ENCODE peak calls at places on chromosomes 1 and 21, in seven cellular contexts. E, X, W, H, D, N and Y are unnamed samples. For H3K4me1, the result is how much of the 10 kb centered on the place peaks cover.

GRCh38 chr1:3817138-3817740 is 20.9 kb upstream of the LRRC47 start:
- DNase-seq in E (no peak), X (peak), W (no peak), H (no peak), D (no peak), N (no peak), Y (no peak)

GRCh38 chr1:181712636-181713238 is 229.4 kb downstream of the CACNA1E start:
- DNase-seq in E (no peak), X (no peak), W (no peak), H (no peak), D (no peak), N (no peak), Y (no peak)

GRCh38 chr21:42731264-42732032 is 78.0 kb downstream of the PDE9A start:
- DNase-seq in E (no peak), X (peak), W (no peak), H (peak), D (no peak), N (peak), Y (no peak)

GRCh38 chr1:184212649-184213314 is 161.3 kb downstream of the TSEN15 start:
- DNase-seq in E (no peak), X (peak), W (peak), H (peak), D (peak), N (no peak), Y (no peak)

GRCh38 chr21:29351691-29352090 is 53.0 kb downstream of the BACH1 start:
- DNase-seq in E (no peak), X (no peak), W (no peak), H (no peak), D (peak), N (no peak), Y (no peak)

GRCh38 chr1:90763930-90764329 is 46.8 kb upstream of the BARHL2 start:
- DNase-seq in E (no peak), X (no peak), W (no peak), H (no peak), D (no peak), N (no peak), Y (no peak)

GRCh38 chr21:23152130-23152529 is 2153.9 kb downstream of the NCAM2 start:
- DNase-seq in E (no peak), X (no peak), W (no peak), H (no peak), D (no peak), N (no peak), Y (no peak)

GRCh38 chr1:15719721-15720120 is 16.3 kb upstream of the SLC25A34 start:
- DNase-seq in E (no peak), X (no peak), W (no peak), H (no peak), D (no peak), N (no peak), Y (no peak)

GRCh38 chr1:230307213-230307612 is 118.9 kb downstream of the PGBD5 start:
- DNase-seq in E (no peak), X (peak), W (peak), H (no peak), D (no peak), N (no peak), Y (no peak)

GRCh38 chr1:47469405-47469759 is 31.5 kb downstream of the FOXD2 start:
- DNase-seq in E (no peak), X (no peak), W (no peak), H (no peak), D (no peak), N (no peak), Y (no peak)

GRCh38 chr1:32890516-32891240 is 4.4 kb downstream of the HPCA start:
- DNase-seq in E (no peak), X (peak), W (no peak), H (no peak), D (no peak), N (no peak), Y (no peak)

GRCh38 chr1:226131639-226132038 is 54.9 kb downstream of the ACBD3 start:
- DNase-seq in E (no peak), X (no peak), W (no peak), H (no peak), D (no peak), N (no peak), Y (no peak)
- H3K9ac ChIP-seq in E (no peak), X (no peak), W (no peak), H (no peak), D (no peak), N (no peak), Y (no peak)

GRCh38 chr1:203075249-203076030 is 10.4 kb downstream of the MYOG start:
- DNase-seq in E (no peak), X (no peak), W (no peak), H (no peak), D (no peak), N (no peak), Y (no peak)

GRCh38 chr1:203072911-203073310 is 12.9 kb downstream of the MYOG start:
- DNase-seq in E (no peak), X (no peak), W (peak), H (no peak), D (peak), N (no peak), Y (no peak)

GRCh38 chr1:203074610-203075009 is 11.2 kb downstream of the MYOG start:
- DNase-seq in E (no peak), X (no peak), W (no peak), H (no peak), D (no peak), N (no peak), Y (no peak)

GRCh38 chr1:203069028-203069804 is 16.6 kb downstream of the MYOG start:
- DNase-seq in E (no peak), X (peak), W (peak), H (no peak), D (peak), N (no peak), Y (no peak)

GRCh38 chr1:203072002-203072607 is 13.7 kb downstream of the MYOG start:
- DNase-seq in E (no peak), X (peak), W (no peak), H (no peak), D (no peak), N (no peak), Y (no peak)
- H3K4me1 ChIP-seq in E (under half), X (under half), W (under half), H (under half), D (under half), N (under half), Y (under half)

DNA sequence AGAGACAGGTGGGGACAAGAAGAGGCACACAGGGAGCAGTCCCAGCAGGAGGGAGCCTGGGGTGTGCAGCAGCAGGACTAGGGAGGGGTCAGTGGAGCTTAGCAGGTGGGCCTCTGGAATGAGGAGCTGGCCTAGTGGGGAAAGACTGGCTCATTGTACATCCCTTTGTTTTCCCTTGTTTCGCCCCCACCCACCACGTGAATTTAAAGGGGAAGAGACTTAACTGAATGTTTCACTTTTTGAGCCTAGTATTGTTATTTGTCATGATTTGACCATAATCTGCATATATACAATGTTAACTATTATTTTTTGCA is 181.7 kb downstream of the DHRS3 start:
- DNase-seq in E (no peak), X (no peak), W (no peak), H (no peak), D (no peak), N (no peak), Y (no peak)
- H3K9ac ChIP-seq in E (no peak), X (no peak), W (no peak), H (no peak), D (no peak), N (no peak), Y (no peak)

GRCh38 chr1:208178091-208178529 is 66.1 kb downstream of the PLXNA2 start:
- DNase-seq in E (no peak), X (no peak), W (no peak), H (no peak), D (no peak), N (peak), Y (no peak)
- H3K4me1 ChIP-seq in E (under half), X (under half), W (under half), H (under half), D (under half), N (under half), Y (under half)

DNA sequence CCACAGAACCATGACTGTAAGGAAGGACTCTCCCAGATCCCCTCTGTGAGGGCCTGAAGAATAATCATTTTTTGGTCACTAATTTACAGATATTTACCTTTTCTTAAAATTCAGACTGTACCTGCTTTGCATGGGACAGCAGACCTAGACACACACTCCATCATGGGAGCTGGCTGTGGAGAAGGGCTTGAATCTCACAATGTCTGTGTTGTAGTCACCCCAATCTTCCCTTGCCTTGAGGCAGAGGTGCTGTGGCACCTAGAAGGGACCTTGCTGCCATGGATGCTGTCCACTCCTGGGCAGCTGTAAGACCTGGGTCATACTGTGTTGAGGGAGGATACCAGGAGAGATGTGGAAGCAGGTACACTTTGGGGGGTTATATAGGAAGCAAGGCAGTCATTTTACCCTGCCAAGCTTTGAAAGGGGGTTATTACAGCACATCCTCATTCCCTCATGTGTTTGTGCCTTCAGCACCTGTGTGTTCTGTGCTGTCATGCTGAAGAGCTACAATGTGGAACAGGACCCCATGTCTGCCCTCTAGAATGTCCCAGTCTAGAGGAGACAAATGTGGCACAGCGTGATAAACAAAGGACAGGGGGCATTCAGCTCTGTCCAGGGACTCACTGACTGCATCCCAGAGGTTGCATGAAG is 27.1 kb downstream of the TRAF5 start:
- DNase-seq in E (no peak), X (no peak), W (no peak), H (no peak), D (no peak), N (no peak), Y (no peak)
- H3K9ac ChIP-seq in E (no peak), X (no peak), W (no peak), H (no peak), D (no peak), N (no peak), Y (no peak)

GRCh38 chr1:174960362-174960761 is 39.4 kb upstream of the CACYBP start:
- DNase-seq in E (no peak), X (no peak), W (no peak), H (no peak), D (no peak), N (no peak), Y (no peak)

GRCh38 chr1:174956086-174956485 is 43.7 kb upstream of the CACYBP start:
- DNase-seq in E (no peak), X (no peak), W (no peak), H (no peak), D (no peak), N (no peak), Y (no peak)

GRCh38 chr1:174957829-174958228 is 41.9 kb upstream of the CACYBP start:
- DNase-seq in E (no peak), X (no peak), W (no peak), H (no peak), D (no peak), N (no peak), Y (no peak)

GRCh38 chr1:174956976-174957375 is 42.8 kb upstream of the CACYBP start:
- DNase-seq in E (no peak), X (no peak), W (no peak), H (no peak), D (no peak), N (no peak), Y (peak)

DNA sequence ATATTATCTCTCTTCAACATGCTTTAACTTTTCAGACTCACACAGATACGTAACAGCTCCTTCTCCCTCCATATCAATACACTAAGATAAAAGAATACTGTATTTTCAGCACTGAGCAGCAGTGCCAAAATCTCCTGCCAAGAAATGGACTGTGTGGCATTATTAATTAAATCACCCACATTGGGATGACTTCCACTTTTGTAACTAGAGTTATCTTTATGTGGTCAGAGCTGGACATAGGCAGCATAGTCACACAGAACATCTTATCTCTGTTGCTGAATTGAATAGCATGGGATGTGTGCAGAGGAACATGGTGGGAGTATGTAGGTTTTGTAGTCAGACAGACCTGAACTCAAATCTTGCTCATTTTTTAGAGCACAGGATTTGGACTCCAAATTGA is 41.4 kb upstream of the CACYBP start:
- DNase-seq in E (no peak), X (no peak), W (no peak), H (no peak), D (no peak), N (no peak), Y (no peak)
- H3K4me1 ChIP-seq in E (under half), X (under half), W (under half), H (under half), D (under half), N (under half), Y (under half)

GRCh38 chr1:110053557-110054428 is 16.7 kb downstream of the ALX3 start:
- DNase-seq in E (no peak), X (no peak), W (no peak), H (no peak), D (peak), N (peak), Y (peak)

GRCh38 chr1:110057963-110058518 is 12.4 kb downstream of the ALX3 start:
- DNase-seq in E (no peak), X (no peak), W (no peak), H (no peak), D (peak), N (no peak), Y (no peak)

GRCh38 chr1:110056776-110057175 is 13.7 kb downstream of the ALX3 start:
- DNase-seq in E (no peak), X (no peak), W (peak), H (no peak), D (peak), N (peak), Y (no peak)

GRCh38 chr1:110056284-110056680 is 14.2 kb downstream of the ALX3 start:
- DNase-seq in E (no peak), X (no peak), W (no peak), H (no peak), D (peak), N (no peak), Y (no peak)

GRCh38 chr1:110055493-110056283 is 14.8 kb downstream of the ALX3 start:
- DNase-seq in E (no peak), X (no peak), W (peak), H (no peak), D (peak), N (no peak), Y (no peak)
- H3K9ac ChIP-seq in E (no peak), X (no peak), W (no peak), H (no peak), D (peak), N (no peak), Y (no peak)

DNA sequence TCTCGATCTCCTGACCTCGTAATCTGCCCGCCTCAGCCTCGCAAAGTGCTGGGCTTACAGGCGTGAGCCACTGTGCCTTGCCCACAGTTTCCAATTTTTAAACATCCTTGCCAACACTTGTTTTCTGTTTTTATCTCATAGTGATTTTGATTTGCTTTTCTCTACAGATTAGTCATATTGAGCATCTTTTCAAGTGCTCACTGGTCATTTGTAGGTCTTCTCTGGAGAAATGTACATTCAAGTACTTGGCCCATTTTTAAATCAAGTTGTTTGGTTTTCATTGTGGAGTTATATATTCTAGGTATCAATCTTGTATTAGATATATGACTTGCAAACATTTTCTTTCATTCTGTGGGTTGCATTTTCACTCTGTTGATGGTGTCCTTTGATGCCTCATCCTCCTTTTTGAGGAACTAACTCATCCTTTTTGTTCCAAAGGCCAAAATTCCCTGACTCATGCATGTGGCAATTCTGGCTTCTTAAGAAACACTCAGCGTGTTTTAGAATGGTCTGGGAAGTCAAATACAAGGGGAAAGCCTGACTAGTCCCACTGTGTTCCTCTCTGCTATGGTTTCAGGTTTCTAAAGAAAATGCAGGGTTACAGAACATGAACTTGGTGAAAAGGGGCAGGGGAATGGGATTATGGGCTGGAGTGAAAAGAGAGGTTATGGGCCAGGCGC is 37.3 kb downstream of the PTAFR start:
- DNase-seq in E (no peak), X (no peak), W (peak), H (no peak), D (peak), N (no peak), Y (no peak)
- H3K4me1 ChIP-seq in E (under half), X (under half), W (under half), H (under half), D (under half), N (under half), Y (half or more)

GRCh38 chr1:147086129-147086528 is 86.1 kb downstream of the PRKAB2 start:
- DNase-seq in E (no peak), X (no peak), W (no peak), H (no peak), D (no peak), N (no peak), Y (no peak)

GRCh38 chr1:147080013-147080661 is 92.1 kb downstream of the PRKAB2 start:
- DNase-seq in E (no peak), X (peak), W (no peak), H (no peak), D (peak), N (no peak), Y (no peak)

GRCh38 chr1:147084273-147085096 is 87.8 kb downstream of the PRKAB2 start:
- DNase-seq in E (peak), X (peak), W (peak), H (no peak), D (peak), N (peak), Y (peak)

GRCh38 chr1:147080671-147081394 is 91.4 kb downstream of the PRKAB2 start:
- DNase-seq in E (no peak), X (peak), W (no peak), H (no peak), D (no peak), N (no peak), Y (no peak)

DNA sequence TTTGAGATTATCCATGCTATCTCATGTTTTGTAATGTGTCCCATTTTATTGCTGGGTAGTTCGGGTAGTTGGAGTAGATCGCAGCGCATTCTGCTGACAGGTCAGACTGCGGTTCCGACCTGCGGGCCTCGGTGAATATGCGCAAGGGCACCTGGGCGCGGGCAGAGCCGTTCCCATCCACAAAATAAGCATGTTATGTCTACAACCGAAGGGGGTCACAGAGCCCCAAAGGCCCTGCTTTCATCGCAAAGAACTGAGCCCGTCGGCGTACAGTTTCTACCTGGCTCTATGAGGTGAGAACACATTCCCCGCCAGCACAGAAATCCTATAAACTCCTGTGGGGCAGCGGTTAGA is 88.4 kb downstream of the PRKAB2 start:
- DNase-seq in E (no peak), X (no peak), W (no peak), H (no peak), D (no peak), N (no peak), Y (no peak)
- H3K9ac ChIP-seq in E (no peak), X (peak), W (no peak), H (no peak), D (peak), N (peak), Y (peak)

DNA sequence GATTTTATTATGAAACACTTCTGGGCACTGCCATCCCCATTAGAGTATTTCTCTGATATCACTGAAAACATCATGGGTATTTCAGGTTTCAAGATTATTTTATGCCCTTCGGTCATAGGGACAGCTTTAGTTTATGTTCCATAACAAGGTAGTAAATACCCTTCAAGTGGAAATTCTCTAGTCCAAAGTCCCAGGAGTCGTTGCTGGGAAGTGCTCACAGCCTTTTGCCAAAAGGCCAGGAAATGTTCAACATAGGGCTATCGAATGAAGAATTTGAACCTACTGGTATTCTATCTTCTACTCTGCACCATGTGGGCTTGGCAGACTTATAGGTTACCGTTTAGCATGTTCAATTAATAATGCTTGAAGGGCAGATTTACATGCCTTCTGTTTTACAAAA is 7.7 kb upstream of the MFSD2A start:
- DNase-seq in E (no peak), X (no peak), W (no peak), H (no peak), D (no peak), N (no peak), Y (no peak)
- H3K4me1 ChIP-seq in E (under half), X (under half), W (under half), H (under half), D (under half), N (under half), Y (under half)